ENCODE peak calls at places on chromosomes 6 and 20, in nine cellular contexts. I, L, H, J, D, E, R, O and V are unnamed samples.

GRCh38 chr6:3797231-3798200 is 46.0 kb upstream of the PXDC1 start:
- DNase-seq in I (no peak), H (peak), O (peak), E (no peak), L (peak), R (no peak), J (peak), D (no peak), V (no peak)

GRCh38 chr6:143806282-143807102 is 36.6 kb upstream of the LTV1 start:
- DNase-seq in L (peak), O (peak), H (peak), E (no peak), R (peak), J (peak), I (no peak), D (no peak), V (peak)

GRCh38 chr6:139381216-139381615 is 6.8 kb upstream of the CITED2 start:
- DNase-seq in J (no peak), O (no peak), E (no peak), R (no peak), D (no peak), H (peak), I (no peak), L (no peak), V (no peak)

GRCh38 chr20:3077618-3078134 is 6.3 kb downstream of the OXT start:
- DNase-seq in E (no peak), R (no peak), D (no peak), L (no peak), J (no peak), H (no peak), O (no peak), I (no peak), V (no peak)

GRCh38 chr6:118902731-118903130 is 8.8 kb downstream of the ASF1A start:
- DNase-seq in L (peak), R (no peak), J (peak), O (peak), H (peak), I (no peak), D (no peak), E (no peak), V (no peak)

GRCh38 chr20:59985864-59986263 is 27.6 kb downstream of the CDH26 start:
- DNase-seq in D (no peak), E (no peak), R (no peak), L (no peak), H (no peak), I (peak), O (no peak), J (no peak), V (no peak)

GRCh38 chr6:56890683-56891429 is 64.1 kb upstream of the BEND6 start:
- DNase-seq in J (peak), O (peak), I (no peak), L (peak), R (no peak), E (no peak), H (peak), D (peak), V (peak)

GRCh38 chr6:32796848-32797776 is 19.7 kb downstream of the HLA-DOB start:
- DNase-seq in D (peak), R (peak), H (peak), E (peak), J (peak), L (peak), O (peak), I (peak), V (peak)

GRCh38 chr20:25301357-25301920 is 53.6 kb downstream of the PYGB start:
- DNase-seq in L (no peak), D (no peak), J (no peak), I (no peak), O (no peak), E (no peak), H (no peak), R (no peak), V (no peak)

GRCh38 chr20:25302596-25302995 is 54.7 kb downstream of the PYGB start:
- DNase-seq in I (no peak), J (no peak), O (no peak), E (no peak), D (no peak), R (no peak), L (no peak), H (no peak), V (no peak)

GRCh38 chr20:25303292-25304024 is 55.6 kb downstream of the PYGB start:
- DNase-seq in R (no peak), I (no peak), L (no peak), J (no peak), H (no peak), D (no peak), E (no peak), O (no peak), V (no peak)

GRCh38 chr20:25299801-25300200 is 51.9 kb downstream of the PYGB start:
- DNase-seq in J (peak), L (peak), R (no peak), O (peak), H (peak), E (no peak), D (peak), I (no peak), V (no peak)

GRCh38 chr20:25300496-25301170 is 52.7 kb downstream of the PYGB start:
- DNase-seq in J (peak), O (peak), I (peak), E (no peak), H (peak), D (no peak), R (no peak), L (peak), V (no peak)
- TF ChIP-seq CTCF in J (peak), O (peak), I (no peak), E (no peak), H (peak), D (no peak), R (no peak), L (peak), V (no peak)

DNA sequence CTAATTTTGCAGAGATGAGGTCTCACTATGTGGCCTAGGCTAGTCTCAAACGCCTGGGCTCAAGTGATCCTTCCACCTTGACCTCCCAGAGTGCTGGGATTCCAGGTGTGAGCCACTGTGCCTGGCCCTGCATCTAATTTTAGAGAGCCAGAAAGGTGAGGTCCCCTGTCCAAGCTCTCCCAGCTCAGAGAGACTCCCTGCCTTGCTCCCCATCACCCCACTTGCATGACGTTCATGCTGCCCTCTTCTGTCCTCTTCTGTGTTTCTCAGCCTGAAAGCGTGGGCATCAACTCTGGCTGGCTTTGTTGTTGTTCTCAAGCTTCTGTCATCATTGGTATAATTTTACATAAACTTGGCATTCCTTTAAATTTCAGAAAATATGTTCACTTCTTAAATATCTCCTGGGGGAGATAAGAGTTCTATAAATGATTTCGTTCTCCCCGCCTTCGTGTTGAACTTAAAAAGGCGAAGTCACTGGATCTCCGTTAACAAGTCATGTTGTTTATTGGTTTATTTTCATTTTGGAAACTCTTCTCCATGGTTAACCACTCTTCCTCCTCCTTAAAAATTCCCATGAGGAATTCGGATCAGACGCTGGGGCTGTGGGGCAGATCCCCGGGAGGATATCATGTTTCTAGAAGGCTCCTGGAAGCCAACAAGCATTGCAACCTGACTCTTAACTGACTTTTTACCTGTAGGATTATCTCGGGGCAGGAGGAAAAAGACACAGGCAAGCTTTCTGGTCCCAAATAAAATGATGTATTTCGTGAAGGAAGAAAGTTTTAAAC is 13.2 kb upstream of the PARD6B start:
- DNase-seq in O (no peak), H (peak), J (peak), E (no peak), I (peak), L (no peak), R (no peak), D (no peak), V (no peak)
- TF ChIP-seq CTCF in O (peak), H (no peak), J (peak), E (no peak), I (peak), L (no peak), R (no peak), D (no peak), V (no peak)

DNA sequence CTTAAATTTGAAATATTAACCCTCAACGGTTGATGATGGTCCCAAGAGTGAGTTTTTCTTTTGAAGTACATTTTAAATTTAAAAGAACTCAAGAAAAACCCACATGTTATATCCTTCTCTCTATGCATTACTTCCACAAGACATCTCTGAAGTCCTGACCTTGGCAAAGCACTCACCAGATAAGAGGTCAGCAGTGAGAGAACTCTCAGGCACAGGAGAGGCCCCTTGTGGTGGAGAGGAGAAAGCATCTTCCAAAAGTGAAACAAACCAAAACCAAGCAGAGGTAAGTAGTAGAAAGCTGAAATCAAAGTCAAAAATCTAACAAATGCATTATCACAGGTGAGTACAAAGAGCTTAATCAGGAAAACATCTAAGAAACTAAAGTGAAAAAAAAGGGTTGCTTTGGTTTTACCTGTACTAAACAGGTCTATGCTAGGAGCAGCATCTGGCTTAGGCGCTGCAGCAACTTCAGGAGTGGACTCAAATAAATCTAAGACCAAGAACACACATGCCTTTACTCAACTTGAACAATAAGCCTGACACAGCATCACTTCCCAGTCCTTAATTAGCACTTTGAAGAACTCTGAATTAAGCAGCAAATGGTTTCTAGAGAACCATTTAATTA is 80.5 kb downstream of the PRSS35 start:
- DNase-seq in H (peak), I (peak), D (peak), J (peak), L (no peak), E (no peak), O (peak), R (no peak), V (peak)
- TF ChIP-seq CTCF in H (peak), I (peak), D (peak), J (peak), L (peak), E (no peak), O (peak), R (peak), V (peak)

GRCh38 chr20:46268131-46268611 is 40.1 kb downstream of the CDH22 start:
- DNase-seq in I (no peak), J (no peak), O (no peak), E (no peak), D (no peak), R (no peak), H (no peak), L (no peak), V (no peak)
- TF ChIP-seq CTCF in I (no peak), J (no peak), O (no peak), E (no peak), D (no peak), R (no peak), H (no peak), L (no peak), V (no peak)

DNA sequence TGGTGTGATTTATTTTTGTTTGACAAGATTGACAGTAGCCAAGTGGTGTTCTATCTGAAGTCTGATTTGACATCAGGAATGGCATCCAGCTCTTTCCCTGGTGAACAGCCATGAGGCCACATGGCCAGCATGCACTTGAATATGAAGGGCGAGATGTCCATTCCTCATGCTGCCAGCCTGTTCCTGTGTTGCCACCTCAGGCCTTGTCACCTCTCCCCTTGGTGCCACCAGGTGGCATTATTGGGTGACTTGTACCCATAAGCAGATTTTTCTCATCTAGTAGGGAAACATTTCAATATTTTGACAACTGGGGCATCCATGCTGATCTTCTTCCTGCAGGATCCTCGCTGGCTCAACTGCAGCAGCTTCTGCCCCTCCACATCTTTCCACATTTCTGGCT is 199.1 kb downstream of the ERMARD start:
- DNase-seq in D (peak), I (no peak), H (peak), R (no peak), L (no peak), O (no peak), E (peak), J (no peak), V (no peak)
- TF ChIP-seq CTCF in D (peak), I (peak), H (no peak), R (peak), L (no peak), O (peak), E (no peak), J (no peak), V (peak)